ENCODE peak calls at places on chromosome 11, in eight cellular contexts. Y is H1, X is Peyer's patch, M is IMR-90, V is body of pancreas, T is stomach, G is esophagus squamous epithelium, J is A549. Z is an unnamed sample.
A peak's percentile ranks its signal among the peaks of the same experiment; 100 is the strongest.

GRCh38 chr11:133830931-133831907 is 14.1 kb downstream of the SPATA19 start:
- DNase-seq in Y (no peak), X (no peak), M (no peak), V (no peak), T (no peak), G (no peak), J (no peak), Z (no peak)

GRCh38 chr11:17697175-17697949 is 22.0 kb upstream of the MYOD1 start:
- DNase-seq in Y (no peak), X (no peak), M (no peak), V (no peak), T (no peak), G (no peak), J (no peak), Z (no peak)

GRCh38 chr11:22456993-22457748 is 119.0 kb downstream of the SLC17A6 start:
- DNase-seq in Y (no peak), X (no peak), M (no peak), V (peak; percentile 36), T (no peak), G (no peak), J (no peak), Z (no peak)

GRCh38 chr11:14554959-14555358 is 34.8 kb upstream of the PSMA1 start:
- DNase-seq in Y (no peak), X (no peak), M (no peak), V (no peak), T (no peak), G (no peak), J (no peak), Z (no peak)

GRCh38 chr11:69354545-69354897 is 60.6 kb downstream of the MYEOV start:
- DNase-seq in Y (no peak), X (no peak), M (no peak), V (no peak), T (no peak), G (no peak), J (no peak), Z (no peak)

GRCh38 chr11:113001709-113002108 is 40.5 kb downstream of the NCAM1 start:
- DNase-seq in Y (no peak), X (no peak), M (no peak), V (no peak), T (no peak), G (no peak), J (no peak), Z (no peak)

GRCh38 chr11:13959001-13959400 is 3.5 kb upstream of the SPON1 start:
- DNase-seq in Y (no peak), X (no peak), M (no peak), V (no peak), T (no peak), G (no peak), J (no peak), Z (no peak)

GRCh38 chr11:123301696-123302400 is 106.8 kb upstream of the CLMP start:
- DNase-seq in Y (peak; percentile 46), X (peak; percentile 79), M (peak; percentile 11), V (peak; percentile 62), T (peak; percentile 63), G (no peak), J (peak; percentile 29), Z (peak; percentile 31)

GRCh38 chr11:74559110-74559933 is 33.1 kb upstream of the POLD3 start:
- DNase-seq in Y (no peak), X (no peak), M (peak; percentile 55), V (no peak), T (no peak), G (no peak), J (no peak), Z (no peak)

GRCh38 chr11:111792955-111793500 is 26.8 kb upstream of the PPP2R1B start:
- DNase-seq in Y (no peak), X (no peak), M (no peak), V (no peak), T (no peak), G (no peak), J (no peak), Z (no peak)

GRCh38 chr11:122162095-122162494 is 46.1 kb upstream of the BLID start:
- DNase-seq in Y (no peak), X (no peak), M (no peak), V (no peak), T (no peak), G (no peak), J (no peak), Z (no peak)

GRCh38 chr11:132263875-132264274 is 893.5 kb downstream of the NTM start:
- DNase-seq in Y (no peak), X (no peak), M (no peak), V (no peak), T (no peak), G (no peak), J (no peak), Z (no peak)

GRCh38 chr11:92131289-92131890 is 93.2 kb upstream of the FAT3 start:
- DNase-seq in Y (no peak), X (no peak), M (no peak), V (no peak), T (no peak), G (no peak), J (peak; percentile 70), Z (no peak)

GRCh38 chr11:20033806-20034205 is 126.5 kb downstream of the DBX1 start:
- DNase-seq in Y (no peak), X (no peak), M (no peak), V (peak; percentile 78), T (no peak), G (no peak), J (no peak), Z (no peak)

GRCh38 chr11:12674936-12675696 is 895 bp downstream of the TEAD1 start:
- DNase-seq in Y (no peak), X (peak; percentile 47), M (no peak), V (peak; percentile 55), T (peak; percentile 38), G (no peak), J (no peak), Z (no peak)

GRCh38 chr11:6531267-6531752 is 34.2 kb downstream of the DNHD1 start:
- DNase-seq in Y (no peak), X (no peak), M (peak; percentile 52), V (no peak), T (no peak), G (no peak), J (peak; percentile 57), Z (no peak)

GRCh38 chr11:110951609-110952008 is 239.4 kb upstream of the ARHGAP20 start:
- DNase-seq in Y (no peak), X (no peak), M (no peak), V (no peak), T (no peak), G (no peak), J (no peak), Z (no peak)

GRCh38 chr11:65183201-65183891 is 1.6 kb downstream of the CAPN1 start:
- DNase-seq in Y (no peak), X (peak; percentile 72), M (no peak), V (peak; percentile 67), T (no peak), G (no peak), J (no peak), Z (no peak)

GRCh38 chr11:65412271-65413076 is 10.1 kb upstream of the NEAT1 start:
- DNase-seq in Y (no peak), X (no peak), M (no peak), V (peak; percentile 68), T (no peak), G (no peak), J (no peak), Z (no peak)

GRCh38 chr11:17599460-17599925 is 52.4 kb downstream of the OTOG start:
- DNase-seq in Y (no peak), X (peak; percentile 24), M (no peak), V (no peak), T (peak; percentile 23), G (no peak), J (no peak), Z (no peak)

GRCh38 chr11:10592331-10592730 is 23.9 kb upstream of the LYVE1 start:
- DNase-seq in Y (no peak), X (no peak), M (peak; percentile 96), V (no peak), T (no peak), G (no peak), J (no peak), Z (no peak)
- H3K27ac ChIP-seq in Y (no peak overlapping the region), X (no peak overlapping the region), M (peak overlapping the region; percentile 87), V (no peak overlapping the region), T (peak overlapping the region; percentile 64), G (peak overlapping the region; percentile 84), J (no peak overlapping the region), Z (no peak overlapping the region)

GRCh38 chr11:1297576-1298473 is 11.6 kb downstream of the TOLLIP start:
- DNase-seq in Y (no peak), X (peak; percentile 79), M (no peak), V (peak; percentile 73), T (peak; percentile 72), G (no peak), J (no peak), Z (no peak)
- TF ChIP-seq POLR2A in Y (no peak), X (no peak), M (no peak), V (no peak), T (no peak), G (no peak), J (no peak), Z (no peak)

DNA sequence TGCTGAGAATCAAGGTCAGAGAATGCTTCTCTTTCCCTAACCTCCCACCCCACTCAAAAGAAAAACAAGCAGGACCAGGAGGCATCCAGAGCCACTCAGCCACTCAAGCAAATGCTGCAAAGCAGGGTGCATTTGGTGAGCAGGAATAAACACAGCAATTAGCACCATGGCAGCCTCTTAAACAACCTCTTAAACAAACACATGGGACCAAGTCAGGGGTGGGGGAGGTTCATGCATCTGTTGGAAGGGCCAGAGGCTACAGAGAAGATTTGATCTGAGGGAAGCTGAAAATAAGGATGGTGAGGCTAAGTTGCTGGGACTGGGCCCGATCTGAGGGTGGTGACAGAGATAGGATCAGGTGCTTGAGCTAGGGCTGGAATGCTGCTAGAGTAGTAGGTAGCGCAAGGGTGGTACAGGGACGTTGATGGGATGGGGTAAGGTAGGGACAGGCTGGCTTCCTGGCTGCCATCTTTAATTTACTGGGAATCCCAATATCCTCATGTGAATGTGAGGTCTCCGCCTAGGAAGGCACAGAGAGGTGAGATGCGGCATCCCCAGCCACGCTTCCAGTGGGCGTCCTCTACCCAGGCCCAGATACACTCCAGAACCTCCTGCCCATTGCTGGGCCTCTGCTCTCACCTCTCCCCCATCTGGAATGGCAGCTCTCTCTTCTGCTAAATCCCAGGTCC is 26.6 kb upstream of the LMO1 start:
- DNase-seq in Y (no peak), X (peak; percentile 14), M (no peak), V (no peak), T (no peak), G (no peak), J (no peak), Z (no peak)
- H3K27ac ChIP-seq in Y (no peak overlapping the region), X (no peak overlapping the region), M (no peak overlapping the region), V (no peak overlapping the region), T (no peak overlapping the region), G (no peak overlapping the region), J (no peak overlapping the region), Z (no peak overlapping the region)

DNA sequence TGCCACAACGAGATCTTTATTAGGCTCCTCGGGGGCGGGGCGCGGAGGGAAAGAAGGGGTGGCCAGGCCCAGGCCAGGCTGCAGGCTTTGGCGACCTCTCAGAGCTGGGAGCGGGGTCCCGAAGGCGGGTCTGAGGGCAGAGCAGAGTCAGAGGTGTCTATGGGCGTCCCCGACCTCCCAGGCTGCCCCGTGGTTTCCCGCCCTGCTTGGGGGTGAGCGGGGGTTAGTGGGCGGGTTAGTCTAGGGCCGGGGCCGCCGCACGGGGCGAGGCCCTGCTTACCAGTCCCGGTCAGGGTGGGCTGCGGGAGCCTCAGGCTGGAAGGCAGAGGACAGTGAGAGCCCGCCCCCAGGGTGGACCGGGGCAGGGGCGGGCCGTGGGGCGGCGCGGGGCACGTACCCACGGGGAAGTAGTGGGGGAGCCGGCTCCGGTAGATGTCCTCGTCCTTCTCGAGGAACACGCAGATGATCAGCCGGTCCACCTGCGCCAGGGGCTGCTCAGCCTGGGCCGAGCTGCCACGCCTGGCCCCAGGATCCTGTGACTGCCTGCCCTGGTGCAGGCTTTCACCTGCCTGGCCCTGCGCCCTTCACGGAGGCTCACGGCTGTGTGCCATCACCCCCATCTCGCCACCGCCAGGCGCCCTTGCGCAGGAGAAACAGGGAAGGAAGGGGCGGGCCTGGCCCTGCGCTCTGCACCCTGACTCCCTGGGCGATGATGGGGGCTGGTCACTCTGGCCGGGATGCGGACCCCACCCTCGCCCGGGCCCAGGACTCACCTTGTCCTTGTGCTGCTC is 12.5 kb downstream of the OTUB1 start:
- DNase-seq in Y (no peak), X (no peak), M (no peak), V (no peak), T (peak; percentile 65), G (no peak), J (peak; percentile 37), Z (no peak)
- TF ChIP-seq POLR2A in Y (no peak), X (no peak), M (no peak), V (no peak), T (no peak), G (no peak), J (no peak), Z (no peak)